ENCODE peak calls at places on chromosome 21, in four cellular contexts. N is HL-60, K is GM12878, L is K562. W is an unnamed sample.

GRCh38 chr21:29376556-29376955 is 77.8 kb downstream of the BACH1 start:
- DNase-seq in N (peak), K (no peak), L (peak), W (peak)

GRCh38 chr21:44432841-44433790 is 22.2 kb upstream of the LRRC3 start:
- DNase-seq in N (no peak), K (no peak), L (no peak), W (no peak)

GRCh38 chr21:38323721-38324591 is 67.2 kb downstream of the KCNJ15 start:
- DNase-seq in N (no peak), K (no peak), L (no peak), W (no peak)

GRCh38 chr21:45523411-45524101 is 18.7 kb downstream of the SLC19A1 start:
- DNase-seq in N (no peak), K (no peak), L (no peak), W (no peak)

GRCh38 chr21:43900690-43901089 is 35.7 kb downstream of the AGPAT3 start:
- DNase-seq in N (no peak), K (no peak), L (no peak), W (no peak)

GRCh38 chr21:46159390-46159789 is 4.0 kb upstream of the FTCD start:
- DNase-seq in N (no peak), K (no peak), L (no peak), W (no peak)

GRCh38 chr21:31580866-31581276 is 78.6 kb upstream of the SOD1 start:
- DNase-seq in N (peak), K (peak), L (peak), W (peak)

GRCh38 chr21:18877932-18878331 is 474.3 kb upstream of the TMPRSS15 start:
- DNase-seq in N (no peak), K (no peak), L (no peak), W (no peak)

GRCh38 chr21:43809853-43810504 is 20.6 kb downstream of the RRP1 start:
- DNase-seq in N (peak), K (no peak), L (no peak), W (no peak)

GRCh38 chr21:27021046-27021445 is 54.2 kb upstream of the ADAMTS5 start:
- DNase-seq in N (no peak), K (no peak), L (no peak), W (no peak)

GRCh38 chr21:46252840-46253239 is 24.3 kb upstream of the LSS start:
- DNase-seq in N (no peak), K (no peak), L (no peak), W (no peak)

GRCh38 chr21:18114735-18115134 is 129.9 kb upstream of the CHODL start:
- DNase-seq in N (no peak), K (no peak), L (no peak), W (no peak)

GRCh38 chr21:14545906-14546480 is at the start of gene SAMSN1:
- DNase-seq in N (peak), K (peak), L (peak), W (no peak)

GRCh38 chr21:33644383-33645074 is 2.2 kb downstream of the ITSN1 start:
- DNase-seq in N (peak), K (no peak), L (no peak), W (no peak)

GRCh38 chr21:31142600-31142999 is 104.3 kb upstream of the KRTAP19-8 start:
- DNase-seq in N (no peak), K (no peak), L (no peak), W (no peak)

GRCh38 chr21:29155933-29156260 is 25.5 kb downstream of the MAP3K7CL start:
- DNase-seq in N (no peak), K (no peak), L (no peak), W (no peak)

GRCh38 chr21:17454315-17455027 is 58.4 kb upstream of the CXADR start:
- DNase-seq in N (peak), K (no peak), L (peak), W (peak)

GRCh38 chr21:16159213-16159970 is 429.6 kb downstream of the USP25 start:
- DNase-seq in N (no peak), K (no peak), L (no peak), W (no peak)

GRCh38 chr21:33578959-33579542 is 9.4 kb downstream of the DONSON start:
- DNase-seq in N (no peak), K (no peak), L (no peak), W (no peak)

GRCh38 chr21:19908386-19908785 is 1089.8 kb upstream of the NCAM2 start:
- DNase-seq in N (no peak), K (no peak), L (no peak), W (no peak)

GRCh38 chr21:45329261-45330074 is 41.8 kb upstream of the POFUT2 start:
- DNase-seq in N (no peak), K (no peak), L (no peak), W (no peak)

GRCh38 chr21:26920055-26920454 is 46.8 kb downstream of the ADAMTS5 start:
- DNase-seq in N (no peak), K (no peak), L (no peak), W (no peak)

GRCh38 chr21:26124421-26124833 is 46.1 kb downstream of the APP start:
- DNase-seq in N (no peak), K (no peak), L (no peak), W (no peak)

GRCh38 chr21:29155118-29155932 is 24.9 kb downstream of the MAP3K7CL start:
- DNase-seq in N (no peak), K (no peak), L (peak), W (no peak)

GRCh38 chr21:31409849-31410762 is 66.0 kb upstream of the TIAM1 start:
- DNase-seq in N (no peak), K (no peak), L (no peak), W (no peak)

GRCh38 chr21:21664871-21665270 is 666.7 kb downstream of the NCAM2 start:
- DNase-seq in N (no peak), K (no peak), L (no peak), W (no peak)

GRCh38 chr21:27571706-27572105 is 604.8 kb upstream of the ADAMTS5 start:
- DNase-seq in N (no peak), K (no peak), L (no peak), W (no peak)

GRCh38 chr21:46150073-46150472 is 5.3 kb downstream of the FTCD start:
- DNase-seq in N (no peak), K (no peak), L (no peak), W (no peak)

DNA sequence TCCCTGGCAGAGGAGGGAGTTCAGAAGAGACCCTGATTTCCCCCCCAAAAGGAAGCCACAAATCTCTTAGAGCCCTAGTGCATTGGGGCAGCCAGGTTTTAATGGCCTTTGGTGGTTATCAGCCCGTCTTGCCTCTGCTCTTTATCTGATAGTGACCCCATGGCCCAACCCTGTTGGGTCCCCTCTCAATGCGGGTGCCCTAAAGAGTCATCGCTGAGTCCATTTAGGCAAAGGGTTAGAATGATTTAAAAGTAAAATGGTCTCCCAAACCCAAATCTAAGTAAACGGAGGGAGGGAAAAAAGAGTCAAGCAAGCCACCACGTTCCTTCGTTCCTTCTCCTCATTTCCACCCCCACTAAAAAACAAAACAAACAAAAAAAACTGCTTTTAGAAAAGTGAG is 164.0 kb downstream of the RUNX1 start:
- DNase-seq in N (no peak), K (no peak), L (peak), W (no peak)
- TF ChIP-seq SPI1 in N (no peak), K (no peak), L (no peak), W (no peak)

DNA sequence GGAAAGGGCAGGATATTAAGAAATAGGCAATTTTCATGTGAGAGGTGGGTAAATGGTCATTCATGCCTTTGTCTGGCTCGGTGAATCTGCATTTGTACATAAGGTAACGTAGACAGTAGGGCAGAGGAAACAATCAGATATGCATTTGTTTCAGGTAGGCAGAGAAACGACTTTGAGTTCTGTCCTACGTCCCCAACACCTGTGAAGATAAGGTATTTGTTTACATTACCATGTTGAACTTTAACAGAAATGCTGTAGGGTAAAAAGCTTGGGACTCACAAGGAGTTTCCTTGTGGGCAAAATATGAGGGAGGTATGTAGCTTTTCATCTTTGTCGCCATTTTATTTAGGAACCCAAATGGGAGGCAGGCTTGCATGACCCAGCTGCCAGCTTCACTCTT is 31.3 kb downstream of the B3GALT5 start:
- DNase-seq in N (no peak), K (no peak), L (no peak), W (no peak)
- TF ChIP-seq SPI1 in N (no peak), K (no peak), L (no peak), W (no peak)

GRCh38 chr21:42677339-42678117 is 24.1 kb downstream of the PDE9A start:
- DNase-seq in N (peak), K (no peak), L (peak), W (no peak)
- TF ChIP-seq SPI1 in N (no peak), K (no peak), L (no peak), W (no peak)

GRCh38 chr21:40625991-40626390 is 221.0 kb downstream of the DSCAM start:
- DNase-seq in N (no peak), K (no peak), L (no peak), W (no peak)

GRCh38 chr21:40622531-40622930 is 224.4 kb downstream of the DSCAM start:
- DNase-seq in N (no peak), K (no peak), L (no peak), W (no peak)

GRCh38 chr21:40620386-40621145 is 226.4 kb downstream of the DSCAM start:
- DNase-seq in N (no peak), K (no peak), L (no peak), W (no peak)

GRCh38 chr21:40618216-40618615 is 228.7 kb downstream of the DSCAM start:
- DNase-seq in N (no peak), K (no peak), L (no peak), W (no peak)

GRCh38 chr21:40623550-40623949 is 223.4 kb downstream of the DSCAM start:
- DNase-seq in N (no peak), K (no peak), L (no peak), W (no peak)
- TF ChIP-seq SPI1 in N (no peak), K (no peak), L (no peak), W (no peak)

W was measured in GM12891.